ENCODE peak calls at places on chromosomes 13 and 19, in five cellular contexts. X, P, E, D and V are unnamed samples.
A peak's percentile ranks its signal among the peaks of the same experiment; 100 is the strongest.

GRCh38 chr19:52022193-52022592 is 6.0 kb downstream of the ZNF614 start:
- DNase-seq in X (no peak), D (no peak), P (no peak), E (no peak), V (no peak)

GRCh38 chr13:75359266-75359665 is 122.7 kb downstream of the TBC1D4 start:
- DNase-seq in X (peak; percentile 68), D (no peak), E (peak; percentile 94), P (no peak), V (peak; percentile 92)

GRCh38 chr13:71876648-71877279 is 9.8 kb upstream of the DACH1 start:
- DNase-seq in E (no peak), X (peak; percentile 30), D (no peak), P (no peak), V (no peak)

GRCh38 chr13:110915874-110916670 is 1.2 kb upstream of the ANKRD10 start:
- DNase-seq in P (no peak), X (peak; percentile 84), D (no peak), E (peak; percentile 79), V (peak; percentile 69)

GRCh38 chr19:30895946-30896345 is 453.3 kb downstream of the TSHZ3 start:
- DNase-seq in X (no peak), D (no peak), P (no peak), E (no peak), V (no peak)

GRCh38 chr13:52925775-52926285 is 77.4 kb upstream of the PCDH8 start:
- DNase-seq in P (peak; percentile 14), E (no peak), X (no peak), D (no peak), V (no peak)

GRCh38 chr13:97043302-97043701 is 49.0 kb upstream of the OXGR1 start:
- DNase-seq in D (no peak), X (peak; percentile 89), P (no peak), E (peak; percentile 76), V (peak; percentile 96)

GRCh38 chr13:59088716-59089115 is 1075.0 kb downstream of the DIAPH3 start:
- DNase-seq in P (no peak), X (peak; percentile 1), E (peak; percentile 77), D (no peak), V (peak; percentile 70)

GRCh38 chr19:8204961-8205360 is 4.2 kb upstream of the CERS4 start:
- DNase-seq in D (no peak), P (peak; percentile 90), X (no peak), E (no peak), V (no peak)

GRCh38 chr19:31674503-31675186 is 325.4 kb upstream of the TSHZ3 start:
- DNase-seq in P (no peak), D (no peak), X (no peak), E (peak; percentile 16), V (peak; percentile 45)

GRCh38 chr19:38543807-38544568 is 73.8 kb downstream of the MAP4K1 start:
- DNase-seq in E (peak; percentile 90), D (peak; percentile 85), X (peak; percentile 90), P (peak; percentile 74), V (peak; percentile 93)

GRCh38 chr19:40165362-40165937 is 25.8 kb upstream of the MAP3K10 start:
- DNase-seq in P (peak; percentile 27), D (peak; percentile 42), X (peak; percentile 26), E (peak; percentile 44), V (peak; percentile 40)

GRCh38 chr19:54478677-54479266 is 5.7 kb upstream of the CDC42EP5 start:
- DNase-seq in X (peak; percentile 53), P (no peak), E (peak; percentile 63), D (no peak), V (peak; percentile 60)

GRCh38 chr13:48210178-48210577 is 22.8 kb upstream of the ITM2B start:
- DNase-seq in X (peak; percentile 67), D (no peak), E (peak; percentile 94), P (no peak), V (peak; percentile 90)

GRCh38 chr13:91882918-91883317 is 484.5 kb downstream of the GPC5 start:
- DNase-seq in X (no peak), E (no peak), D (no peak), P (no peak), V (no peak)

GRCh38 chr19:44847144-44848035 is 1.3 kb downstream of the NECTIN2 start:
- DNase-seq in X (peak; percentile 82), D (peak; percentile 69), P (peak; percentile 78), E (peak; percentile 27), V (peak; percentile 36)

GRCh38 chr19:11538232-11539036 is at the start of gene CNN1:
- DNase-seq in X (peak; percentile 58), D (peak; percentile 41), P (no peak), E (peak; percentile 60), V (peak; percentile 25)

GRCh38 chr19:34336781-34337271 is 28.2 kb upstream of the GPI start:
- DNase-seq in D (no peak), P (peak; percentile 32), E (peak; percentile 62), X (peak; percentile 48), V (peak; percentile 48)

GRCh38 chr13:75454497-75454896 is 27.5 kb downstream of the TBC1D4 start:
- DNase-seq in P (no peak), E (no peak), D (no peak), X (no peak), V (no peak)

GRCh38 chr13:99960663-99961440 is 10.7 kb downstream of the ZIC5 start:
- DNase-seq in D (no peak), E (no peak), X (no peak), P (no peak), V (no peak)

GRCh38 chr13:99959127-99959529 is 12.4 kb downstream of the ZIC5 start:
- DNase-seq in P (no peak), D (no peak), E (no peak), X (no peak), V (no peak)

GRCh38 chr13:99961634-99962033 is 9.9 kb downstream of the ZIC5 start:
- DNase-seq in D (no peak), E (no peak), X (no peak), P (no peak), V (no peak)

GRCh38 chr13:99958402-99959126 is 13.0 kb downstream of the ZIC5 start:
- DNase-seq in E (no peak), X (no peak), D (no peak), P (no peak), V (no peak)

DNA sequence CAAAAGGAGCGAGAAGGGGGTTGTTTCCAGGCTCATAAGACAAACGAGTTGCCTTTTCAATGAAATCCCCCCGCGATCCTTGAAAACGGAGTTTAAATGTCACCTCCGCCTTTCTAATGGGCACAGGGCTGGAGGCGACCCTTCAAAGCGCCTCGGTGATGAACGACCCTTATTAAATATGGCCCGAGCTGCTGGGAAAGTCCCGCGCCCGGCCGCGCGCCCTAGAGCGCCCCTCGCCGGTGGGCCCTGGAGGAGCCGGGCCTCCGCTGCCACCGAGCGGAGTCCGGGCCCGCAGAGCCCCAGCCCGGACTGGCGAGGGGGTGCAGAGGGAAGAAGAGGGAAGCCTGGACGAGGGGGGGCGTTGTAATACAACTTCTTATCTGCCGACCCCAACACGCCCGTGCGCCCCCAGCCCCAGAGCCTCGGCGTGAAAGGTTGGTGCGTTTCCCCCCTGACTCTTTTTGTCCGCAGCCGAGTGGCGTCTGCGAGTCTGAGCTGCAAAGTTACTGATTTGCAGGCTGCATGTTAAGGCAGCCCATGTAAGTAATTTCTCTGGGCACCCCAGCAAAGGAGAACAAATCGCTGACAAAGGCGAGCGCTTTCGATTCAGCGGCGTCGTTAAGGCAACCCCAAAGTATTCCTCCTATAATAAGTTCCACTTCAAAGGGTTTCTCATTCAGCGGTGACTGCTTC is 11.9 kb downstream of the ZIC5 start:
- DNase-seq in X (peak; percentile 13), P (no peak), E (peak; percentile 5), D (no peak), V (no peak)
- H3K4me3 ChIP-seq in X (no peak overlapping the region), P (peak overlapping the region; percentile 22), E (peak overlapping the region; percentile 13), D (peak overlapping the region; percentile 32), V (no peak overlapping the region)

DNA sequence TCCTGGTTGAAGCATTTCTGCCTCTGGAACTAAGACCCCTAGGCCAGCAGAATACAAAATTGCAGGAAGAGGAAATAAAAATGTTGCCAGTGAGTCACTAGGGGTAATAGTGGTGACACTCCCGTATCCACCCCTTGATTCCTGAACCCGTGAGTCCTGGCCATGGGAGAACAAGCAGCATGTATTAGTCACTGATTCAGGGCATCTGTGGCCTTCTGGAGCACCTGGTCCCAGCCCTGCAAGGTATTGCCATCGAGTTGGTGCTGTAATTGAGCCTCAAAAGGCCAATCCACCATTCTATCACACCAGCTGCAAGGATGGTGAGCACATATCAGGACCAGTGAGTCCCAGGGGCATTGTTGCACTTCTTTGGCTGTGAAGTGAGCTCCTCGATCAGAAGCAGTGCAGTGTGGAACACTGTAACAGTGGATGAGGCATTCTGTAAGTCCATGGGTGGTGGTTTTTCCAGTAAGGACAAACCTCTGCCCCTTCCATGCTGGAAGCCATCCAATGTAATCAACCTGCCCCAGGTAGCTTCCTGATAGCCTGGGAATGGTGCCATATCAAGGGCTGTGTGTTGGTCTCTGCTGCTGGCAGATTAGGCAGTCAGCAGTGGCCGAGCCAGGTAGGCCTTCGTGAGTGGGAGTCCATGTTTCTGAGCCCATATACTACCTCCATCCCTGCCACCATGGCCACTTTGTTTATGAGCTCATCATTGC is 39.6 kb downstream of the C1QTNF9 start:
- DNase-seq in E (peak; percentile 7), P (peak; percentile 90), X (no peak), D (no peak), V (no peak)
- TF ChIP-seq CTCF in E (no peak), P (no peak), X (no peak), D (no peak), V (no peak)

GRCh38 chr13:32737679-32738078 is 151.4 kb downstream of the PDS5B start:
- DNase-seq in X (peak; percentile 65), D (no peak), P (no peak), E (peak; percentile 18), V (no peak)
- H3K4me3 ChIP-seq in X (peak overlapping the region; percentile 33), D (peak overlapping the region; percentile 46), P (peak overlapping the region; percentile 24), E (no peak overlapping the region), V (peak overlapping the region; percentile 34)

DNA sequence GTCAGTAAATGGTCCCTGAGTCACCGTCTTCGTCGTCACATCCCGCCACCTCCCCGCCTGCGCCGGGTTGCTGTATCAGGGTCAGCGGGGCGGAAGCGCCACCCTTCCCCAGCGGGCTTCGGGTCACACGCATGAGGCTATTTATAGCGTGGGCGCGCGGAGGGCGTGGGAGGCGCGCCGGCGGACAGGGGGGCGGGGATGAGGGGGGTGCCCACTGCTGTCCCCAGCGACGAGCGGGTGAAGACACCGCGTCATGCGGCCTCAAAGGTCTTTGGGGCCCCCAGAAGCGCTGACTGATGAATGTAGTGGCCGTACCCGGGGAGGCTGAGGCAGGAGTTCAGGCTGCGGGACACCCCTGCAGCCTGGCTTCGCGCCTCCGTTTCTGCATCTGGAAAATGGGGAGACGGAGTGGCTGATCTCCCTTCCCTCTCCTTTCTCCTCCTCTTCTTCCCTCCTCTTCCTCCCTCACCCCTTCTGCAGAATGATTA is 7.9 kb downstream of the UNC13A start:
- DNase-seq in P (peak; percentile 34), E (peak; percentile 66), X (peak; percentile 57), D (peak; percentile 78), V (peak; percentile 33)
- TF ChIP-seq CTCF in P (no peak), E (no peak), X (no peak), D (no peak), V (no peak)